ENCODE peak calls at places on chromosomes 12 and 14, in nine cellular contexts. R is NCI-H510A treated with DMSO at 0.1 percent for 48 hours; F is CD8-positive, alpha-beta memory T cell; E is nucleus accumbens; G is small intestine; I is GM13977; H is pancreas; J is stimulated activated CD8-positive, alpha-beta memory T cell treated with anti-CD3 and anti-CD28 coated beads, Interleukin-15, amount 100 ng/mL, for 1 hour; N is ureter. M is an unnamed sample.

GRCh38 chr12:3218150-3218845 is 141.1 kb downstream of the TSPAN9 start:
- DNase-seq in R (peak; percentile 42), F (no peak), E (no peak), G (no peak), I (peak; percentile 50), H (no peak), J (no peak), N (peak; percentile 82), M (peak; percentile 54)

GRCh38 chr12:92886131-92886530 is 43.0 kb downstream of the EEA1 start:
- DNase-seq in R (no peak), F (no peak), E (no peak), G (no peak), I (no peak), H (no peak), J (no peak), N (no peak), M (no peak)

GRCh38 chr12:108110844-108111243 is 18.2 kb upstream of the WSCD2 start:
- DNase-seq in R (no peak), F (no peak), E (no peak), G (no peak), I (no peak), H (no peak), J (no peak), N (no peak), M (no peak)

GRCh38 chr12:95608252-95609033 is 57.2 kb upstream of the USP44 start:
- DNase-seq in R (no peak), F (no peak), E (no peak), G (peak; percentile 34), I (no peak), H (peak; percentile 76), J (no peak), N (no peak), M (no peak)

GRCh38 chr14:77347746-77348145 is 26.9 kb downstream of the GSTZ1 start:
- DNase-seq in R (no peak), F (no peak), E (no peak), G (no peak), I (no peak), H (no peak), J (no peak), N (no peak), M (no peak)

GRCh38 chr12:49644620-49644994 is 21.2 kb downstream of the PRPF40B start:
- DNase-seq in R (peak; percentile 75), F (peak; percentile 77), E (no peak), G (peak; percentile 68), I (peak; percentile 88), H (peak; percentile 59), J (peak; percentile 69), N (peak; percentile 86), M (peak; percentile 34)

GRCh38 chr12:26011099-26011498 is 52.6 kb downstream of the RASSF8 start:
- DNase-seq in R (no peak), F (no peak), E (no peak), G (no peak), I (no peak), H (no peak), J (no peak), N (no peak), M (no peak)

GRCh38 chr12:111768159-111768895 is 1.6 kb downstream of the ALDH2 start:
- DNase-seq in R (no peak), F (no peak), E (no peak), G (no peak), I (no peak), H (no peak), J (no peak), N (no peak), M (no peak)

GRCh38 chr12:46269429-46270241 is 792 bp upstream of the SLC38A1 start:
- DNase-seq in R (no peak), F (peak; percentile 68), E (no peak), G (peak; percentile 65), I (peak; percentile 78), H (no peak), J (peak; percentile 22), N (peak; percentile 52), M (no peak)